ENCODE peak calls at places on chromosome 12, in four cellular contexts. One of them, this sample, is unnamed.

GRCh38 chr12:49068879-49069506 is 786 bp downstream of the RHEBL1 start:
- DNase-seq in K562: no peak
- DNase-seq in H1: peak
- DNase-seq in HepG2: no peak
- DNase-seq in this sample: no peak

GRCh38 chr12:93266-94005 is 26.9 kb downstream of the IQSEC3 start:
- DNase-seq in K562: no peak
- DNase-seq in H1: no peak
- DNase-seq in HepG2: no peak
- DNase-seq in this sample: no peak

GRCh38 chr12:2773199-2773875 is 21.4 kb upstream of the FKBP4 start:
- DNase-seq in K562: no peak
- DNase-seq in H1: no peak
- DNase-seq in HepG2: no peak
- DNase-seq in this sample: no peak

GRCh38 chr12:32843528-32844095 is 53.0 kb downstream of the PKP2 start:
- DNase-seq in K562: no peak
- DNase-seq in H1: no peak
- DNase-seq in HepG2: no peak
- DNase-seq in this sample: no peak

GRCh38 chr12:51821423-51822260 is 26.9 kb downstream of the FIGNL2 start:
- DNase-seq in K562: no peak
- DNase-seq in H1: peak
- DNase-seq in HepG2: no peak
- DNase-seq in this sample: no peak

GRCh38 chr12:78870539-78870938 is 6.0 kb downstream of the SYT1 start:
- DNase-seq in K562: no peak
- DNase-seq in H1: no peak
- DNase-seq in HepG2: no peak
- DNase-seq in this sample: no peak

GRCh38 chr12:119869720-119870119 is 7.4 kb downstream of the CIT start:
- DNase-seq in K562: peak
- DNase-seq in H1: no peak
- DNase-seq in HepG2: no peak
- DNase-seq in this sample: no peak

GRCh38 chr12:15050664-15051063 is 77.8 kb downstream of the PDE6H start:
- DNase-seq in K562: no peak
- DNase-seq in H1: no peak
- DNase-seq in HepG2: no peak
- DNase-seq in this sample: no peak

GRCh38 chr12:16323010-16323409 is 24.4 kb upstream of the MGST1 start:
- DNase-seq in K562: no peak
- DNase-seq in H1: no peak
- DNase-seq in HepG2: no peak
- DNase-seq in this sample: no peak

GRCh38 chr12:810635-811415 is 58.4 kb downstream of the WNK1 start:
- DNase-seq in K562: no peak
- DNase-seq in H1: no peak
- DNase-seq in HepG2: no peak
- DNase-seq in this sample: no peak

GRCh38 chr12:114420553-114420952 is 14.6 kb upstream of the TBX5 start:
- DNase-seq in K562: no peak
- DNase-seq in H1: no peak
- DNase-seq in HepG2: no peak
- DNase-seq in this sample: no peak

GRCh38 chr12:66302827-66303169 is 505 bp downstream of the HELB start:
- DNase-seq in K562: no peak
- DNase-seq in H1: no peak
- DNase-seq in HepG2: no peak
- DNase-seq in this sample: no peak

GRCh38 chr12:60415361-60415760 is 819.5 kb downstream of the SLC16A7 start:
- DNase-seq in K562: no peak
- DNase-seq in H1: no peak
- DNase-seq in HepG2: no peak
- DNase-seq in this sample: no peak

GRCh38 chr12:49055978-49056754 is 4.4 kb downstream of the KMT2D start:
- DNase-seq in K562: peak
- DNase-seq in H1: no peak
- DNase-seq in HepG2: peak
- DNase-seq in this sample: peak

GRCh38 chr12:38384816-38385491 is 68.4 kb downstream of the ALG10B start:
- DNase-seq in K562: peak
- DNase-seq in H1: peak
- DNase-seq in HepG2: peak
- DNase-seq in this sample: no peak
- TF ChIP-seq SIN3A in K562: no peak
- TF ChIP-seq SIN3A in H1: no peak
- TF ChIP-seq SIN3A in HepG2: no peak
- TF ChIP-seq SIN3A in this sample: no peak

DNA sequence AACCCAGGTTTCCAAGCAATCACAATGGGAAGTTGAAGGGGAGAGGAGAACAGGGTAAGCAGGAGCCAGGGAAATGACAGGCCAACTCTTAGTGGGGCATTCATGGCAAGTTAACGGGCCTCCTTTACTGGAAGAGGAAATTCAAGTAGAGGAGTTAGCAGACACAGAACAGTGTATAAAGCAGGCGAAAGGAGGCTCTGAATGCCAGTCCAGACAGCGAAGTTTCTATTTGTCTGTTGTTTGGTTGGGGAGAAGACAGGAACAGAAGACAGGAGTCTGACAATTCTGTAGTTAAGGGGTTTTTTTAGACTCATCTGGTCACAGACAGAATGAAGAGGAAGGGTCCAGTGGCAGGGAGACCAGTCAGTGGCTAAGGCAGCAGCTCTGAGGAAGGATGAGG is at the start of gene ACSM4:
- DNase-seq in K562: no peak
- DNase-seq in H1: no peak
- DNase-seq in HepG2: no peak
- DNase-seq in this sample: no peak
- TF ChIP-seq USF2 in K562: no peak
- TF ChIP-seq USF2 in H1: no peak
- TF ChIP-seq USF2 in HepG2: no peak
- TF ChIP-seq USF2 in this sample: no peak

GRCh38 chr12:47725893-47726292 is 603 bp upstream of the ENDOU start:
- DNase-seq in K562: no peak
- DNase-seq in H1: no peak
- DNase-seq in HepG2: no peak
- DNase-seq in this sample: no peak

GRCh38 chr12:47730341-47730744 is 5.1 kb upstream of the ENDOU start:
- DNase-seq in K562: no peak
- DNase-seq in H1: no peak
- DNase-seq in HepG2: no peak
- DNase-seq in this sample: no peak

GRCh38 chr12:47731723-47732122 is 6.4 kb upstream of the ENDOU start:
- DNase-seq in K562: no peak
- DNase-seq in H1: no peak
- DNase-seq in HepG2: no peak
- DNase-seq in this sample: no peak

GRCh38 chr12:47732504-47732903 is 7.2 kb upstream of the ENDOU start:
- DNase-seq in K562: no peak
- DNase-seq in H1: no peak
- DNase-seq in HepG2: no peak
- DNase-seq in this sample: no peak

DNA sequence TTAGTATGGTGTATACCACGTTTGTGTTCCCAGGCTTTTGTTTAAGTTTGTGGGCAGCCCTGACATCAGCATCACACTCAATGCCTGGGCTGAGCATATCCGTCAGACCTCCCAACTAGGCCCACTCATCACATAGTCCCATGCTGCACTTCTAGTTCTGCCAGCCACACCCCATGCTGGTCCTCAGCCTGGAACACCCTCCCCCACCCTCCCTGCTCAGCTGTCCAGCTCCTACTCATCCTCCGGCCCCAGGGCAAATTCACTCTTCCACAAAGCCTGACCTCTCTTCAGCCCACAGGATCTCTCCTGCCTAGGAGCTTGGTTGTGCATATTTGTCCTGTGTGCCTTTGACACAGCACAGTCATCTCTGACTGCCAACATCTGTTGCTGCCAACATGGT is 3.9 kb upstream of the ENDOU start:
- DNase-seq in K562: no peak
- DNase-seq in H1: no peak
- DNase-seq in HepG2: no peak
- DNase-seq in this sample: no peak
- TF ChIP-seq ATF3 in K562: no peak
- TF ChIP-seq ATF3 in H1: no peak
- TF ChIP-seq ATF3 in HepG2: no peak
- TF ChIP-seq ATF3 in this sample: no peak

GRCh38 chr12:106974525-106974924 is 12.4 kb downstream of the MTERF2 start:
- DNase-seq in K562: peak
- DNase-seq in H1: no peak
- DNase-seq in HepG2: peak
- DNase-seq in this sample: no peak
- TF ChIP-seq SIN3A in K562: no peak
- TF ChIP-seq SIN3A in H1: no peak
- TF ChIP-seq SIN3A in HepG2: no peak
- TF ChIP-seq SIN3A in this sample: no peak